ENCODE peak calls at places on chromosome 11, in six cellular contexts. W is HCT116, I is A673, Y is left lung, U is upper lobe of right lung, R is ascending aorta. K is an unnamed sample.

GRCh38 chr11:123065634-123066033 is 3.7 kb upstream of the HSPA8 start:
- DNase-seq in I (peak), Y (no peak), R (no peak), W (no peak), U (no peak), K (no peak)

GRCh38 chr11:124605719-124606118 is 5.5 kb upstream of the PANX3 start:
- DNase-seq in R (no peak), Y (no peak), U (no peak), I (peak), W (no peak), K (no peak)

GRCh38 chr11:7759010-7759409 is 37.7 kb downstream of the OR5P2 start:
- DNase-seq in U (no peak), R (no peak), Y (no peak), I (no peak), W (no peak), K (no peak)

GRCh38 chr11:72552399-72552910 is 118.1 kb upstream of the CLPB start:
- DNase-seq in W (no peak), U (no peak), Y (no peak), I (no peak), R (no peak), K (no peak)

GRCh38 chr11:128399186-128399585 is 188.2 kb downstream of the ETS1 start:
- DNase-seq in I (no peak), Y (no peak), U (no peak), W (no peak), R (no peak), K (no peak)

GRCh38 chr11:1548221-1549070 is 23.6 kb downstream of the DUSP8 start:
- DNase-seq in I (no peak), R (peak), W (peak), U (peak), Y (peak), K (no peak)

GRCh38 chr11:13777341-13777985 is 109.0 kb downstream of the FAR1 start:
- DNase-seq in W (no peak), R (no peak), U (no peak), Y (no peak), I (no peak), K (no peak)

GRCh38 chr11:2074266-2074825 is 64.8 kb downstream of the IGF2 start:
- DNase-seq in U (no peak), R (no peak), I (peak), W (no peak), Y (no peak), K (no peak)

GRCh38 chr11:33500865-33501479 is 199.7 kb downstream of the C11orf91 start:
- DNase-seq in I (peak), U (no peak), W (no peak), R (no peak), Y (no peak), K (no peak)

GRCh38 chr11:697028-697491 is 1.4 kb downstream of the TMEM80 start:
- DNase-seq in Y (no peak), I (no peak), R (peak), U (no peak), W (no peak), K (no peak)

GRCh38 chr11:126318642-126319373 is 14.9 kb downstream of the DCPS start:
- DNase-seq in Y (peak), U (no peak), I (no peak), W (no peak), R (no peak), K (peak)

GRCh38 chr11:75069473-75069872 is 27.2 kb downstream of the OR2AT4 start:
- DNase-seq in W (no peak), U (no peak), I (no peak), Y (no peak), R (no peak), K (no peak)

GRCh38 chr11:129440028-129440630 is 64.5 kb downstream of the BARX2 start:
- DNase-seq in I (no peak), W (no peak), U (no peak), R (no peak), Y (no peak), K (no peak)

GRCh38 chr11:27081056-27081455 is 40.4 kb downstream of the BBOX1 start:
- DNase-seq in R (no peak), I (no peak), U (no peak), Y (no peak), W (no peak), K (no peak)

GRCh38 chr11:57763568-57763967 is 2.0 kb downstream of the CTNND1 start:
- DNase-seq in Y (no peak), I (peak), W (no peak), U (no peak), R (no peak), K (no peak)

GRCh38 chr11:71263391-71263790 is 11.0 kb upstream of the SHANK2 start:
- DNase-seq in Y (no peak), U (no peak), W (no peak), R (no peak), I (no peak), K (no peak)

GRCh38 chr11:71490731-71491390 is 36.2 kb upstream of the KRTAP5-7 start:
- DNase-seq in R (peak), W (no peak), U (peak), Y (no peak), I (no peak), K (no peak)

GRCh38 chr11:132959663-132960062 is 572.6 kb downstream of the OPCML start:
- DNase-seq in Y (no peak), U (no peak), W (no peak), R (no peak), I (no peak), K (no peak)

GRCh38 chr11:88175707-88176066 is 444 bp upstream of the RAB38 start:
- DNase-seq in W (no peak), R (no peak), Y (no peak), I (no peak), U (no peak), K (no peak)

GRCh38 chr11:57476223-57476882 is 16.0 kb downstream of the RTN4RL2 start:
- DNase-seq in I (no peak), U (peak), W (no peak), R (no peak), Y (no peak), K (no peak)

GRCh38 chr11:17405232-17406005 is 17.0 kb upstream of the KCNJ11 start:
- DNase-seq in R (peak), Y (peak), I (peak), U (peak), W (peak), K (no peak)

GRCh38 chr11:33000181-33000580 is 15.5 kb upstream of the DEPDC7 start:
- DNase-seq in W (no peak), U (no peak), Y (no peak), I (no peak), R (no peak), K (no peak)

GRCh38 chr11:28110839-28111235 is 2.6 kb downstream of the METTL15 start:
- DNase-seq in I (peak), Y (no peak), W (no peak), U (no peak), R (no peak), K (no peak)

GRCh38 chr11:64845125-64845735 is 777 bp upstream of the CDC42BPG start:
- DNase-seq in Y (no peak), W (no peak), I (no peak), U (no peak), R (no peak), K (no peak)

GRCh38 chr11:106413222-106413621 is 335.8 kb downstream of the AASDHPPT start:
- DNase-seq in R (no peak), I (no peak), W (no peak), U (no peak), Y (no peak), K (no peak)

GRCh38 chr11:25702417-25702816 is 629.5 kb upstream of the ANO3 start:
- DNase-seq in R (no peak), W (no peak), U (no peak), I (no peak), Y (no peak), K (no peak)

GRCh38 chr11:8777907-8778767 is 95.5 kb downstream of the RPL27A start:
- DNase-seq in R (peak), I (no peak), W (no peak), Y (no peak), U (no peak), K (no peak)

GRCh38 chr11:60927600-60927999 is 3.3 kb downstream of the TMEM132A start:
- DNase-seq in U (peak), R (no peak), Y (peak), I (no peak), W (no peak), K (no peak)

GRCh38 chr11:1641096-1641495 is 11.5 kb downstream of the KRTAP5-5 start:
- DNase-seq in W (no peak), I (no peak), U (no peak), R (peak), Y (no peak), K (no peak)

GRCh38 chr11:69674267-69674885 is 777 bp downstream of the LTO1 start:
- DNase-seq in W (no peak), U (peak), R (no peak), I (peak), Y (peak), K (no peak)

GRCh38 chr11:92384807-92385206 is 160.2 kb downstream of the FAT3 start:
- DNase-seq in I (peak), Y (no peak), R (no peak), U (no peak), W (no peak), K (no peak)

GRCh38 chr11:33266418-33267215 is 9.4 kb downstream of the HIPK3 start:
- DNase-seq in R (no peak), Y (no peak), W (no peak), U (peak), I (peak), K (no peak)

GRCh38 chr11:58726594-58727414 is 4.9 kb downstream of the GLYAT start:
- DNase-seq in Y (no peak), W (no peak), I (peak), R (no peak), U (no peak), K (no peak)

GRCh38 chr11:71327156-71328085 is 75.0 kb upstream of the SHANK2 start:
- DNase-seq in U (peak), R (no peak), Y (peak), W (no peak), I (no peak), K (no peak)

GRCh38 chr11:124717421-124717785 is 22.3 kb upstream of the NRGN start:
- DNase-seq in W (no peak), I (no peak), Y (no peak), R (no peak), U (no peak), K (no peak)

GRCh38 chr11:90646706-90647105 is 423.9 kb upstream of the CHORDC1 start:
- DNase-seq in R (no peak), U (no peak), Y (no peak), W (no peak), I (no peak), K (no peak)

GRCh38 chr11:60872952-60873524 is 5.7 kb downstream of the ZP1 start:
- DNase-seq in U (peak), R (peak), I (no peak), W (no peak), Y (no peak), K (peak)

GRCh38 chr11:11010624-11011127 is 152.8 kb upstream of the ZBED5 start:
- DNase-seq in W (peak), Y (peak), U (no peak), R (no peak), I (peak), K (peak)

GRCh38 chr11:85414175-85414574 is 213.0 kb downstream of the DLG2 start:
- DNase-seq in U (no peak), W (no peak), Y (no peak), R (no peak), I (no peak), K (no peak)
- H3K27ac ChIP-seq in U (no peak), W (no peak), Y (no peak), R (no peak), I (no peak), K (no peak)

GRCh38 chr11:44565746-44566558 is 489 bp downstream of the CD82 start:
- DNase-seq in W (no peak), R (no peak), U (no peak), I (no peak), Y (no peak), K (no peak)

GRCh38 chr11:44566559-44566949 is 1.1 kb downstream of the CD82 start:
- DNase-seq in R (no peak), U (no peak), I (no peak), Y (no peak), W (no peak), K (no peak)

GRCh38 chr11:44567876-44568256 is 2.4 kb downstream of the CD82 start:
- DNase-seq in R (no peak), Y (no peak), W (no peak), I (no peak), U (no peak), K (no peak)

GRCh38 chr11:44568358-44568705 is 2.9 kb downstream of the CD82 start:
- DNase-seq in R (no peak), U (no peak), W (no peak), I (no peak), Y (peak), K (no peak)

GRCh38 chr11:44566952-44567875 is 1.8 kb downstream of the CD82 start:
- DNase-seq in W (no peak), R (no peak), Y (peak), I (no peak), U (no peak), K (no peak)
- TF ChIP-seq CTCF in W (peak), R (no peak), Y (no peak), I (peak), U (no peak), K (no peak)

GRCh38 chr11:61959678-61960077 is 7.8 kb downstream of the FTH1 start:
- DNase-seq in Y (peak), I (no peak), R (peak), W (no peak), U (peak), K (no peak)
- H3K27ac ChIP-seq in Y (no peak), I (no peak), R (no peak), W (no peak), U (no peak), K (no peak)

DNA sequence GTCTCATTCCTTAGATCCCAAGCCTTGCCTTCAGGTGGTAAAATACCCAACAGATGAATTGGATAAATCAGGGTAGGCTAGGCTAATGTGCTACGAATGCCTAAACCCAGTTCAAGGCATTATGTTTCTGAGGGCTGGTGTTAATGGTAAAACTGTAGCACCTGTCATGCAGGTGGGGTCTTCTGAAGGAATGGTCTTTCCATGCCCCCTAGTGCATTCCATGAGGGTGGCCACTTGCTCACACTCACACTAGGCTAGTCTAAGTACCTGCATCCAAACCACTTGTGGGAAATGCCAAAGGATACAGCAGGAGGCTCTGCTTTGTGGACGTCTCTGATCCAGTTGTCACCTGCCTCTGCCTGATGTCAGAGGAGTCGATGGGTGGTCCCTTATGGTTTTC is 24.2 kb upstream of the UCP3 start:
- DNase-seq in R (no peak), Y (no peak), U (no peak), W (no peak), I (no peak), K (no peak)
- TF ChIP-seq CTCF in R (no peak), Y (no peak), U (no peak), W (no peak), I (no peak), K (no peak)

DNA sequence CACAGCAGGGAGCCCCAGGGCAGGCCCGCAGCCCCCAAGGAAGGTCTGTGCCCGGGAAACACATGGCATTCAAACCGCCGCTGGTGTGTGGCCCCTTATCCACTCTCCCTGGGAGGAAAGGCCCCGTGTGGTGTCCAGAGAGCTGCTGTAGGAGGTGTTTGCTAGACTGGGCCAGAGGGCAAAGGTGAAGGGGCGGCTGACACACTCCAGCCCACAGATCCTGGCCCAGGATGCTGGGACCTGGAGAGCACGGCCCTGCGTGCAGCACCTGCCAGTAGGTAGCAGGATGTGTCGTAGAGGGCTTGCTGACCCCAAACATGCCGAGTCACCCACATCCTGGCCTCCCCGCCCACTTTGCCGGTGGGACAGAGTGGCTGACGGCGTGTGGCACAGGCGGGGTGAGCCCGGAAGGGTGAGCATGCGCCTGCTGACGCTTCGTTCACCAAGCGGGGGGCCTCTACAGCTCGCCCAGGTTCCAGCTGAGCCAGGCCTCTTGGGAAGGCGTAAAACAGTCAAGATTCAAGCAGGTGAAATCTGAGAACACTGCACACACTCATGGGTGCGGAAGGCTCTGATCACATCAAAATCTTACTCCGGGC is 11.0 kb downstream of the OSBPL5 start:
- DNase-seq in W (no peak), R (no peak), U (peak), I (peak), Y (no peak), K (no peak)
- H3K27ac ChIP-seq in W (no peak), R (peak), U (peak), I (peak), Y (peak), K (no peak)

DNA sequence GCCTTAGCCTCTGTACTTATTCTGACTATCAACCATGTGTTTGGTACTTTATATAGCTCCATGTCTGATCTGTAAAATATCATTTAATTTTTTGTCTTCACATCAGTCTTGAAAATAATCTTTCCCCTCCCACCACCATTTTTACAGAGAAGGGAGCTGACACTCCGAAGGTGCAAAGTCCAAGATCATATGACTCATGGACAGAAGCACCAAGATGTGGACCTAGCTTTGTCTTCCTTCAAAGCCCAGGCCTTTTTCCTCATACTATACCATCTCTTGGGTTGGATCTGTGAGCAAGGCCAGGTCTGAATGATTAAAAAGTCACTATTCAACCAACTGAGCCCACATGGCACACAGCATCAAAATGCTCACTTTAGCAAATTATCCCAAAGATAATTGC is 32.3 kb upstream of the EED start:
- DNase-seq in R (no peak), I (no peak), Y (no peak), W (no peak), U (no peak), K (no peak)
- TF ChIP-seq CTCF in R (no peak), I (no peak), Y (no peak), W (no peak), U (no peak), K (no peak)

GRCh38 chr11:104705475-104706195 is 192.6 kb downstream of the CASP12 start:
- DNase-seq in W (no peak), U (no peak), R (peak), Y (peak), I (peak), K (no peak)
- H3K27ac ChIP-seq in W (no peak), U (peak), R (no peak), Y (peak), I (no peak), K (no peak)

GRCh38 chr11:44564198-44564597 is 1.3 kb upstream of the CD82 start:
- DNase-seq in R (no peak), Y (no peak), W (no peak), U (no peak), I (no peak), K (no peak)

GRCh38 chr11:44564653-44565007 is 833 bp upstream of the CD82 start:
- DNase-seq in I (no peak), Y (peak), W (no peak), R (peak), U (peak), K (peak)

GRCh38 chr11:44563716-44564115 is 1.7 kb upstream of the CD82 start:
- DNase-seq in U (no peak), W (no peak), I (no peak), R (no peak), Y (no peak), K (no peak)

GRCh38 chr11:44562836-44563460 is 2.5 kb upstream of the CD82 start:
- DNase-seq in Y (no peak), I (no peak), W (no peak), R (no peak), U (no peak), K (no peak)

GRCh38 chr11:44565008-44565745 is at the start of gene CD82:
- DNase-seq in I (peak), W (peak), Y (peak), U (peak), R (peak), K (peak)
- TF ChIP-seq CTCF in I (peak), W (no peak), Y (peak), U (peak), R (peak), K (peak)

GRCh38 chr11:62612366-62613274 is at the start of the genes EML3 and ROM1:
- DNase-seq in U (peak), I (peak), Y (peak), R (peak), W (no peak), K (peak)

GRCh38 chr11:62613275-62613864 is 313 bp downstream of the ROM1 start:
- DNase-seq in R (peak), U (no peak), W (no peak), I (no peak), Y (no peak), K (no peak)

GRCh38 chr11:62614275-62614674 is 1.2 kb downstream of the ROM1 start:
- DNase-seq in U (no peak), R (no peak), Y (no peak), I (no peak), W (no peak), K (no peak)

GRCh38 chr11:62611705-62612365 is 740 bp downstream of the EML3 start:
- DNase-seq in R (peak), W (no peak), U (peak), I (peak), Y (peak), K (peak)

GRCh38 chr11:62615521-62615920 is 2.5 kb downstream of the ROM1 start:
- DNase-seq in W (no peak), U (no peak), R (no peak), I (no peak), Y (no peak), K (no peak)
- H3K27ac ChIP-seq in W (peak), U (no peak), R (no peak), I (no peak), Y (no peak), K (no peak)

GRCh38 chr11:115984228-115984627 is 480.0 kb upstream of the CADM1 start:
- DNase-seq in R (no peak), W (no peak), I (no peak), U (no peak), Y (no peak), K (no peak)
- TF ChIP-seq CTCF in R (no peak), W (no peak), I (no peak), U (no peak), Y (no peak), K (peak)

K was measured in WERI-Rb-1.